ENCODE peak calls at places on chromosomes 13 and 19, in four cellular contexts. Y, H, R and Z are unnamed samples.

GRCh38 chr19:39998511-39998910 is 1.7 kb downstream of the ZNF546 start:
- DNase-seq in Y (no peak), H (no peak), R (no peak), Z (no peak)

GRCh38 chr19:30450101-30450500 is 77.9 kb downstream of the ZNF536 start:
- DNase-seq in Y (peak), H (peak), R (peak), Z (no peak)

GRCh38 chr19:35935911-35936737 is at the start of gene LRFN3:
- DNase-seq in Y (peak), H (peak), R (peak), Z (peak)

GRCh38 chr13:113080901-113081521 is 24.6 kb upstream of the F7 start:
- DNase-seq in Y (no peak), H (no peak), R (no peak), Z (no peak)

GRCh38 chr19:46009530-46010510 is 13.0 kb downstream of the PGLYRP1 start:
- DNase-seq in Y (peak), H (peak), R (peak), Z (peak)

GRCh38 chr19:46718157-46718933 is 1.4 kb upstream of the PRKD2 start:
- DNase-seq in Y (no peak), H (peak), R (peak), Z (no peak)

GRCh38 chr13:113897966-113898365 is 34.1 kb upstream of the GAS6 start:
- DNase-seq in Y (no peak), H (no peak), R (no peak), Z (no peak)

GRCh38 chr19:43595605-43595998 is 332 bp downstream of the IRGQ start:
- DNase-seq in Y (no peak), H (no peak), R (no peak), Z (no peak)

GRCh38 chr13:44169018-44169909 is 204.4 kb upstream of the SERP2 start:
- DNase-seq in Y (no peak), H (no peak), R (no peak), Z (no peak)

GRCh38 chr19:51461723-51462161 is 3.5 kb upstream of the SIGLEC8 start:
- DNase-seq in Y (no peak), H (no peak), R (no peak), Z (no peak)

GRCh38 chr13:32528358-32528757 is 10.2 kb downstream of the N4BP2L2 start:
- DNase-seq in Y (no peak), H (peak), R (no peak), Z (no peak)

GRCh38 chr13:112974125-112974524 is 5.1 kb downstream of the MCF2L start:
- DNase-seq in Y (no peak), H (no peak), R (no peak), Z (no peak)

GRCh38 chr13:22332411-22332810 is 661.5 kb downstream of the FGF9 start:
- DNase-seq in Y (no peak), H (no peak), R (no peak), Z (no peak)

GRCh38 chr19:2808129-2808941 is 11.3 kb upstream of the ZNF554 start:
- DNase-seq in Y (no peak), H (no peak), R (no peak), Z (no peak)

GRCh38 chr19:11265785-11266236 is 3.5 kb upstream of the DOCK6 start:
- DNase-seq in Y (no peak), H (no peak), R (no peak), Z (no peak)

GRCh38 chr19:46610851-46611770 is 10.0 kb downstream of the CALM3 start:
- DNase-seq in Y (no peak), H (peak), R (no peak), Z (no peak)

GRCh38 chr13:104641309-104641708 is 1575.1 kb upstream of the SLC10A2 start:
- DNase-seq in Y (no peak), H (peak), R (no peak), Z (no peak)

GRCh38 chr19:15332311-15332996 is at the start of gene BRD4:
- DNase-seq in Y (peak), H (peak), R (peak), Z (no peak)

GRCh38 chr19:29771708-29772415 is 39.9 kb upstream of the CCNE1 start:
- DNase-seq in Y (no peak), H (peak), R (peak), Z (no peak)

GRCh38 chr19:18710986-18711751 is 27.7 kb downstream of the CRTC1 start:
- DNase-seq in Y (peak), H (peak), R (peak), Z (no peak)

GRCh38 chr13:111552891-111553637 is 232.6 kb downstream of the TEX29 start:
- DNase-seq in Y (no peak), H (no peak), R (no peak), Z (no peak)

GRCh38 chr13:22198656-22199217 is 527.9 kb downstream of the FGF9 start:
- DNase-seq in Y (no peak), H (no peak), R (peak), Z (no peak)

GRCh38 chr13:48539550-48539949 is 6.7 kb upstream of the RCBTB2 start:
- DNase-seq in Y (no peak), H (no peak), R (no peak), Z (no peak)

GRCh38 chr19:48812094-48812929 is 1.5 kb upstream of the BCAT2 start:
- DNase-seq in Y (peak), H (peak), R (peak), Z (peak)

GRCh38 chr19:38900220-38900629 is 456 bp downstream of the NFKBIB start:
- DNase-seq in Y (no peak), H (no peak), R (no peak), Z (no peak)

GRCh38 chr13:101452519-101453485 is at the start of gene ITGBL1:
- DNase-seq in Y (no peak), H (peak), R (no peak), Z (no peak)

GRCh38 chr19:1354496-1355257 is 29.0 kb upstream of the NDUFS7 start:
- DNase-seq in Y (peak), H (peak), R (peak), Z (peak)

GRCh38 chr19:34253711-34254551 is 423 bp upstream of the GARRE1 start:
- DNase-seq in Y (peak), H (no peak), R (peak), Z (peak)

GRCh38 chr19:41595258-41595889 is 19.4 kb downstream of the CEACAM21 start:
- DNase-seq in Y (no peak), H (peak), R (peak), Z (no peak)

GRCh38 chr19:15156391-15156790 is 44.4 kb downstream of the NOTCH3 start:
- DNase-seq in Y (no peak), H (no peak), R (no peak), Z (no peak)

GRCh38 chr19:4557971-4558941 is 1.2 kb downstream of the SEMA6B start:
- DNase-seq in Y (no peak), H (peak), R (peak), Z (no peak)
- TF ChIP-seq CTCF in Y (peak), H (peak), R (peak), Z (peak)

GRCh38 chr19:58407658-58408151 is 744 bp upstream of the ZNF584 start:
- DNase-seq in Y (no peak), H (no peak), R (peak), Z (no peak)
- TF ChIP-seq CTCF in Y (no peak), H (no peak), R (no peak), Z (no peak)

DNA sequence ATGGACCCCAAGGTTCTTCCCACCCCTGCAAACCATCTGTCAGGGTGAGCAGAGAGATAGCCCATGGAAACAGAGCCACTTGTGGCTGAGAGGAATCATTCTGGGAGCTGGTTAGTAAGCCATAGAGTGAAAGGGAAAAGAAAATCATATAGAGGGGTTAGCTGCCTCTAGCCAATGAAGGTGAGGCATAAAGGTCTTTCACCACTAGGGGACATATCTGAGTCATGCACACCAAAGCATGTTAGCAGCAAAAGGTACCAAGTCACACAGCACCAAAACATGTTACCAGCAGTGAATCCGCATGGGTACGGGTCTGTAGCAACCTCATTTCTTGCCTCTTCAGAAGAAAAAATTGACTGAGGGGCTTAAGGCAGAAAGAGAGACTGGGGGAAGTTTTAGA is 76.7 kb upstream of the ZNF43 start:
- DNase-seq in Y (no peak), H (no peak), R (peak), Z (no peak)
- TF ChIP-seq CTCF in Y (no peak), H (no peak), R (peak), Z (no peak)

DNA sequence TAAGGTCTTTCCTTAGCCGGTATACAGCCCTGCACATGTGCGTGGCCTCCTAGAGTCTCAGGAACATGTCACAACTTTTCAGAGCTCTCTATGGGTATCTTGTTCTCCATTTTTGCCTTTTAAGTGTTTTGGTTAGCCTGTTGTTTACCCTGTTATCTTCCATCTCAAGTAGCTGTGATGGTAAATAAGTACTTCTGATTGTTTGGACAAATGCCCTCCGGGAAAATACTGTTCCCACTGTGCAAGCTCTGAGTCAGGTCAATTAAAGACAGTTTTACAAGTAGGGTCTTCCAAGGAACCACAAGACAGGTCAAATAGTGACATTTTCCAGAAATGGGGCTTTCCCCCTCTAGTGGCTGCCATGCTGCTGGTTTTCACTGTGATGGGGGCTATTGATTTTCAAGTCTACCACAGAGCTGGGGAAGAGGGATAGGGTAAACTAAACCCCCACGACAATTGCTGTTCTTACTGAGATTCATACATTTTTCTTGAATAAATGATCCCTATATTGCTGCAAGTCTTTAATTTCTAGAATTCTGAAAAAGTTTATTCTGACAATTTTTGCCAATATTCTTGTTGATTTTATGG is 109.5 kb downstream of the TM9SF2 start:
- DNase-seq in Y (no peak), H (no peak), R (peak), Z (no peak)
- TF ChIP-seq CTCF in Y (no peak), H (peak), R (peak), Z (no peak)

DNA sequence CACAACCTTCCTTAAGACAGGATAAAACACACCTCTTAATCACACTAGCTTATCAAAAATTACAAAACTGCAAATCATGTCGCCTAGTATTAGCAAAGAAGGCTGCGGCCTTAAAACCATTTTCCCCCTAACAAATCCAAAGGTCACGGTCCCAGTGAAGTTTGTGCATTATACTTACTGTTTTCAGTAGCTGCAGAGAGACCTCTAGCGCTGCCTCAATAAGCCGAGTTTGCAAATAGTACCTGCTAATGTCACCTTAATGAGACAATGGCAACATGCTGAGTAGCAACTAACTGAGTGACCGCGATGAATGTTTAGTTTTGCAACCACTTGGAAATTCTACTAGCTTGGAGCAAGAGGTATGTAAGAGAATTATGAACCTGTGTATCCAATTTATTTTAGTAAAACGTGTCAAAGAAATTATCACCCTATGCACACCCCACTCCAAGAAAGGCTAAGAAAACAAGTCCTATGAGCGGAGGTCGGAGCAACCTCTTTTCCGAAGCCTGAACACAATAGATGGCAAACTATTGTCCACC is 1.2 kb downstream of the KPNA3 start:
- DNase-seq in Y (no peak), H (peak), R (peak), Z (no peak)
- TF ChIP-seq CTCF in Y (no peak), H (peak), R (no peak), Z (no peak)

DNA sequence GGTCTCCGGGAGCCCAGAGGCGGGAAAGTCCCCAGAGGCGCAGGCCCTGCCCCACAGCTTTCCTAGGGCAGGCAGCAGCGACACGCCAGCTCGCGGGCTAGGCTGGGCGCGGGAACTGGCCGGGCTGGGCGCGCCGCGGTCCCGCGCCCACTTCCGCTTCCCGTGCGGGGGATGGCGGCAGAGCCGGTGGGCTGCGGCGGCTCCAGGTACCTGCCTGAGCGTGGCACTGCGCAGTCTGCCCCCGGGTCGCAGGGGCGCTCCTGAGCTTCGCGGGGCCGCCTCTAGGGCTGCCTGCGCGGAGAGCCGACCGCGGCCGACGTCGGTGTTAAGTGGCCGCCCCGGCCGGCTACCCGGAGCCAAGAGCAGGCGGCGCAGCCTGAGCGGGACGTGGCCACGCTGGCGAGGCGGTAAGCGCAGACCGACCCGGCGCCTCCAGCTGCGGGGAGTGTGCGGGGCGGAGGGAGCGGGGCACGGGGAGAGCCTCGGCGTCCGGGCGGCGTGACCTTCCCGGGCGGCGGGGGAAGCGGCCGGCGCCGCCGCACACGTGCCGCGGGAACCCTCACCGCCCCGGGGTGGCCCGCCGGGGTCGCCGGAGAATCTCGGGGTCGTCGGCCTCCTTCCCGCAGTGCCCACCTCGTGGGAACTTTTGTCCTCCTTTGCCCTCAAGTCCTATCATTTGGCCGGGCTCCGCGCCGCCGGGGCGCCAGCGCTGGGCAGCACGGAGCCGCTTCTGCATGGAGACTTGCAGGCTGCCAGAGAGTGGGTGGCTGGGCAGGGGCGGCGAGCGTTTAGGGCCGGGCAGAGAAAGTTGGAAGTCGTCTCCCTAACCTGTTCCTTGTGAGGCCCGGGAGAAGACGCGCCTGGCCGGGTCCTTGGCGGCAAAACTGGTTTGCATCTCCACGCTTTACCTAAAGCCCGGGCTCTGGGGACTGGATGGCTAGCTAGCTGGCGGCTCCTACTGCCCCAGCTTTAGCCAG is 31.4 kb upstream of the MPHOSPH8 start:
- DNase-seq in Y (no peak), H (peak), R (peak), Z (no peak)
- TF ChIP-seq CTCF in Y (no peak), H (no peak), R (peak), Z (no peak)